ENCODE peak calls at places on chromosomes 13 and 19, in four cellular contexts. H is K562, E is HCT116, C is Panc1. S is an unnamed sample.

GRCh38 chr13:98267080-98267912 is 90.2 kb upstream of the RNF113B start:
- DNase-seq in C (no peak), E (no peak), H (no peak), S (peak)

GRCh38 chr13:114017028-114017630 is 43.3 kb upstream of the C13orf46 start:
- DNase-seq in H (peak), E (no peak), C (no peak), S (no peak)

GRCh38 chr13:91544723-91545122 is 146.3 kb downstream of the GPC5 start:
- DNase-seq in H (peak), C (no peak), E (no peak), S (peak)

GRCh38 chr19:6802336-6803035 is 30.0 kb downstream of the VAV1 start:
- DNase-seq in C (no peak), E (peak), H (peak), S (no peak)

GRCh38 chr19:3788991-3789778 is 3.0 kb upstream of the MATK start:
- DNase-seq in E (no peak), C (no peak), H (no peak), S (no peak)

GRCh38 chr13:57820924-57821323 is 189.4 kb downstream of the PCDH17 start:
- DNase-seq in E (no peak), C (no peak), H (no peak), S (no peak)

GRCh38 chr13:50162001-50162400 is 146.8 kb downstream of the KCNRG start:
- DNase-seq in C (no peak), E (no peak), H (no peak), S (no peak)

GRCh38 chr13:107865643-107866006 is 349.7 kb downstream of the LIG4 start:
- DNase-seq in E (no peak), C (no peak), H (peak), S (no peak)

GRCh38 chr13:98460519-98460918 is 116.4 kb downstream of the STK24 start:
- DNase-seq in H (no peak), C (no peak), E (no peak), S (no peak)

GRCh38 chr13:111929036-111929616 is 137.8 kb upstream of the SOX1 start:
- DNase-seq in H (no peak), C (no peak), E (no peak), S (no peak)

GRCh38 chr13:60165391-60166099 is 1.8 kb upstream of the DIAPH3 start:
- DNase-seq in E (no peak), C (no peak), H (peak), S (no peak)

GRCh38 chr13:113364933-113365371 is 1.0 kb upstream of the GRTP1 start:
- DNase-seq in E (no peak), C (no peak), H (no peak), S (no peak)

GRCh38 chr19:48813123-48813911 is 2.5 kb upstream of the BCAT2 start:
- DNase-seq in E (no peak), H (peak), C (no peak), S (peak)

GRCh38 chr19:33904681-33905080 is 108.0 kb downstream of the KCTD15 start:
- DNase-seq in C (no peak), H (no peak), E (no peak), S (peak)

GRCh38 chr13:110232756-110233155 is 74.2 kb downstream of the COL4A1 start:
- DNase-seq in E (no peak), H (no peak), C (no peak), S (no peak)

GRCh38 chr13:80988752-80989151 is 647.8 kb upstream of the SPRY2 start:
- DNase-seq in E (no peak), H (no peak), C (no peak), S (no peak)

DNA sequence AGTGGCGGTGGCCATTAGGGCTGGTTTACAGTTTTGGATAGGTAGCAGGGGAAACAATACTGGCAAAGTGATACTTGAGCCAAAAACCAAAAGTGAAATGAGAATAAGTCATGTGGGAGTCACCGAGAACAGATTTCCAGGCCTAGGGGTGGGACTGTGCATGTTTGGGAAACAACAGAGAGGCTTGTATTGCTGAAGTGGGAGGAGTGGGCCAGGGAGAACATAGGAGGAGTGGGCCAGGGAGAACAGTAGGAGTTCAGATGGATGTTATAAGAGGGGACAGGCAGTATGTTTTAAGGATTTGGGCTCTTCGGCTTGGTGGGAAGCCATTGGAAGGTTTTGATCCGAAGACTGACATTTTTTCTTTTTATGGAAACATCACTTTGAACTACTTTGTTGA is 35.5 kb downstream of the AKAP11 start:
- DNase-seq in C (no peak), H (no peak), E (no peak), S (no peak)
- TF ChIP-seq TCF7L2 in C (no peak), H (no peak), E (no peak), S (no peak)

GRCh38 chr19:19110410-19111137 is 27.7 kb downstream of the TMEM161A start:
- DNase-seq in E (no peak), C (no peak), H (no peak), S (no peak)
- TF ChIP-seq TCF7L2 in E (no peak), C (no peak), H (no peak), S (no peak)

GRCh38 chr19:53424968-53425597 is 6.7 kb upstream of the ZNF761 start:
- DNase-seq in H (peak), E (no peak), C (peak), S (peak)

GRCh38 chr19:53422551-53422950 is 9.2 kb upstream of the ZNF761 start:
- DNase-seq in E (no peak), H (no peak), C (no peak), S (no peak)
- TF ChIP-seq TCF7L2 in E (no peak), H (no peak), C (no peak), S (no peak)

DNA sequence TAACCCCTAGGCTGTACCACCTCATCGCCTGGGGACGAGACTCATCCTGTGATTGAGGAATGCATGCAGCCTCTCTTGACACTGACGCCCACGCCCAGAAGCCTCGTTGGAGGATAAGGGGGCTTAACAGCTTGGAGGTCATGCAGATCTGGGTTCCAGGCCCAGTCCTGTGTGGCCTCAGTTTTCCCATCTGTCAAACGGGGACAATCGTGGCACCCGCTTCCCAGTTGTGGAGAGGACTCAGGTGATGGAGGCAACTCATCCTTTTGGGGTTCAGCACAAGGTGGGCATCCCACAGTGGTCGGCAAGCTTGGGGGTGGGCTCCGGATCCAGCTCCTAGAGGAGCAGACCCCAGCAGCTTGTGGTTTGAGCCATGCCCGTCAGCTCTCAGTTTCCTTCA is 1.4 kb upstream of the LGI4 start:
- DNase-seq in E (no peak), C (no peak), H (no peak), S (no peak)
- TF ChIP-seq TCF7L2 in E (no peak), C (no peak), H (no peak), S (no peak)